ENCODE peak calls at places on chromosomes 4 and X, in eight cellular contexts. H, A, S, K, Q, B, V and N are unnamed samples.

GRCh38 chrX:131723646-131724045 is 179.8 kb downstream of the OR13H1 start:
- ATAC-seq in H (no peak), A (no peak), S (no peak), K (no peak), Q (no peak), B (no peak), V (no peak), N (no peak)

GRCh38 chr4:22962186-22962786 is 269.5 kb downstream of the GBA3 start:
- ATAC-seq in H (no peak), A (no peak), S (peak), K (no peak), Q (no peak), B (no peak), V (no peak), N (no peak)

GRCh38 chrX:119885554-119886428 is 9.9 kb upstream of the AKAP14 start:
- ATAC-seq in H (no peak), A (no peak), S (peak), K (no peak), Q (peak), B (no peak), V (peak), N (peak)

GRCh38 chr4:108204518-108204917 is 35.8 kb upstream of the LEF1 start:
- ATAC-seq in H (no peak), A (no peak), S (no peak), K (peak), Q (no peak), B (no peak), V (no peak), N (no peak)

GRCh38 chr4:17189322-17189721 is 290.9 kb upstream of the LDB2 start:
- ATAC-seq in H (peak), A (peak), S (no peak), K (no peak), Q (no peak), B (no peak), V (peak), N (no peak)

GRCh38 chr4:136302566-136302965 is 1229.7 kb downstream of the PCDH18 start:
- ATAC-seq in H (no peak), A (no peak), S (no peak), K (no peak), Q (no peak), B (no peak), V (no peak), N (no peak)

GRCh38 chrX:14963447-14964236 is 90.4 kb downstream of the MOSPD2 start:
- ATAC-seq in H (no peak), A (no peak), S (no peak), K (no peak), Q (no peak), B (peak), V (no peak), N (peak)

GRCh38 chrX:1720826-1721225 is 106.0 kb downstream of the ASMT start:
- ATAC-seq in H (no peak), A (no peak), S (no peak), K (no peak), Q (no peak), B (no peak), V (no peak), N (no peak)

GRCh38 chr4:72896515-72896914 is 173.0 kb downstream of the COX18 start:
- ATAC-seq in H (peak), A (peak), S (peak), K (no peak), Q (no peak), B (peak), V (peak), N (peak)

GRCh38 chr4:139666735-139667266 is 1.2 kb downstream of the MGST2 start:
- ATAC-seq in H (peak), A (peak), S (peak), K (no peak), Q (no peak), B (peak), V (peak), N (peak)

GRCh38 chr4:128168701-128169100 is 107.6 kb downstream of the LARP1B start:
- ATAC-seq in H (no peak), A (no peak), S (no peak), K (no peak), Q (no peak), B (no peak), V (no peak), N (no peak)

GRCh38 chr4:137471461-137471860 is 60.8 kb downstream of the PCDH18 start:
- ATAC-seq in H (no peak), A (no peak), S (no peak), K (no peak), Q (no peak), B (peak), V (no peak), N (no peak)

GRCh38 chrX:136166221-136166855 is 19.0 kb downstream of the FHL1 start:
- ATAC-seq in H (no peak), A (no peak), S (peak), K (no peak), Q (no peak), B (peak), V (no peak), N (peak)

GRCh38 chrX:117713411-117713810 is 403.2 kb downstream of the KLHL13 start:
- ATAC-seq in H (no peak), A (no peak), S (peak), K (no peak), Q (no peak), B (no peak), V (no peak), N (no peak)

GRCh38 chr4:118751634-118752293 is 66.6 kb downstream of the METTL14 start:
- ATAC-seq in H (peak), A (no peak), S (no peak), K (no peak), Q (no peak), B (no peak), V (no peak), N (peak)

GRCh38 chrX:78527263-78527662 is 131.9 kb downstream of the RTL3 start:
- ATAC-seq in H (no peak), A (no peak), S (no peak), K (peak), Q (peak), B (no peak), V (no peak), N (no peak)

GRCh38 chr4:106021737-106022410 is 126.6 kb downstream of the NPNT start:
- ATAC-seq in H (no peak), A (no peak), S (no peak), K (no peak), Q (no peak), B (no peak), V (no peak), N (no peak)

GRCh38 chrX:140177821-140178220 is 212.5 kb upstream of the CXorf66 start:
- ATAC-seq in H (no peak), A (no peak), S (no peak), K (no peak), Q (no peak), B (no peak), V (no peak), N (no peak)

GRCh38 chr4:185142563-185142910 is 529 bp upstream of the SLC25A4 start:
- ATAC-seq in H (no peak), A (peak), S (peak), K (peak), Q (peak), B (no peak), V (no peak), N (no peak)

GRCh38 chrX:18434896-18435295 is 9.5 kb downstream of the CDKL5 start:
- ATAC-seq in H (no peak), A (no peak), S (no peak), K (no peak), Q (no peak), B (no peak), V (no peak), N (no peak)

GRCh38 chr4:8893624-8894423 is 22.2 kb upstream of the HMX1 start:
- ATAC-seq in H (peak), A (no peak), S (no peak), K (no peak), Q (no peak), B (no peak), V (no peak), N (no peak)

GRCh38 chr4:16642897-16643296 is 255.5 kb downstream of the LDB2 start:
- ATAC-seq in H (no peak), A (no peak), S (peak), K (no peak), Q (no peak), B (no peak), V (no peak), N (peak)

GRCh38 chrX:105837227-105837626 is 14.9 kb downstream of the NRK start:
- ATAC-seq in H (peak), A (peak), S (no peak), K (no peak), Q (no peak), B (peak), V (no peak), N (no peak)

GRCh38 chrX:38704146-38704882 is 96.9 kb upstream of the MID1IP1 start:
- ATAC-seq in H (no peak), A (no peak), S (no peak), K (peak), Q (peak), B (peak), V (no peak), N (no peak)

GRCh38 chr4:112860731-112861377 is 188.6 kb upstream of the ANK2 start:
- ATAC-seq in H (no peak), A (no peak), S (no peak), K (no peak), Q (no peak), B (no peak), V (no peak), N (no peak)

GRCh38 chrX:104392350-104392749 is 137.6 kb upstream of the ESX1 start:
- ATAC-seq in H (no peak), A (no peak), S (no peak), K (no peak), Q (no peak), B (no peak), V (no peak), N (no peak)

GRCh38 chr4:138751290-138751689 is 264.3 kb upstream of the NOCT start:
- ATAC-seq in H (no peak), A (no peak), S (no peak), K (no peak), Q (no peak), B (no peak), V (no peak), N (no peak)

GRCh38 chr4:100790838-100791615 is 273.2 kb upstream of the EMCN start:
- ATAC-seq in H (no peak), A (no peak), S (no peak), K (no peak), Q (no peak), B (no peak), V (no peak), N (no peak)

GRCh38 chr4:128477540-128477939 is 189.9 kb upstream of the PGRMC2 start:
- ATAC-seq in H (no peak), A (no peak), S (no peak), K (no peak), Q (no peak), B (no peak), V (peak), N (no peak)

GRCh38 chr4:39346856-39347519 is 19.2 kb downstream of the RFC1 start:
- ATAC-seq in H (no peak), A (no peak), S (peak), K (no peak), Q (no peak), B (no peak), V (no peak), N (no peak)

GRCh38 chrX:15165832-15166231 is 104.1 kb downstream of the ASB9 start:
- ATAC-seq in H (no peak), A (no peak), S (no peak), K (no peak), Q (no peak), B (no peak), V (no peak), N (no peak)